ENCODE peak calls at places on chromosomes 11 and 22, in seven cellular contexts. B, P, H, W, L, X and U are unnamed samples. For H3K27me3, the result is how much of the 10 kb centered on the place peaks cover.

GRCh38 chr11:67408437-67409200 is 4.7 kb downstream of the TBC1D10C start:
- DNase-seq in B (no peak), P (no peak), H (no peak), W (no peak), L (no peak), X (no peak), U (no peak)

GRCh38 chr22:36775589-36775965 is 342 bp downstream of the IFT27 start:
- DNase-seq in B (peak), P (peak), H (peak), W (peak), L (no peak), X (peak), U (peak)

GRCh38 chr11:73645972-73646631 is at the start of gene PLEKHB1:
- DNase-seq in B (no peak), P (peak), H (no peak), W (no peak), L (no peak), X (peak), U (peak)

GRCh38 chr11:45093761-45094455 is 52.5 kb upstream of the PRDM11 start:
- DNase-seq in B (no peak), P (no peak), H (no peak), W (no peak), L (no peak), X (no peak), U (no peak)

GRCh38 chr11:64777449-64778222 is 706 bp downstream of the SF1 start:
- DNase-seq in B (peak), P (peak), H (peak), W (peak), L (peak), X (peak), U (peak)

GRCh38 chr22:23534201-23534850 is 45.8 kb downstream of the IGLL1 start:
- DNase-seq in B (no peak), P (no peak), H (no peak), W (no peak), L (no peak), X (no peak), U (no peak)

GRCh38 chr11:16418698-16419097 is 62.4 kb upstream of the SOX6 start:
- DNase-seq in B (no peak), P (no peak), H (no peak), W (no peak), L (no peak), X (no peak), U (no peak)

GRCh38 chr11:111362887-111363411 is 16.1 kb downstream of the POU2AF1 start:
- DNase-seq in B (no peak), P (no peak), H (no peak), W (no peak), L (no peak), X (no peak), U (no peak)

GRCh38 chr22:27801616-27802388 is at the start of gene MN1:
- DNase-seq in B (peak), P (peak), H (peak), W (no peak), L (no peak), X (peak), U (peak)

GRCh38 chr11:63553759-63554158 is 9.4 kb downstream of the PLAAT2 start:
- DNase-seq in B (peak), P (no peak), H (no peak), W (peak), L (peak), X (no peak), U (no peak)

GRCh38 chr11:2267871-2268825 is 2.2 kb downstream of the ASCL2 start:
- DNase-seq in B (no peak), P (no peak), H (no peak), W (no peak), L (no peak), X (peak), U (no peak)

GRCh38 chr11:2267306-2267861 is 3.0 kb downstream of the ASCL2 start:
- DNase-seq in B (no peak), P (no peak), H (no peak), W (no peak), L (no peak), X (no peak), U (no peak)

GRCh38 chr11:2270322-2271076 is at the start of gene ASCL2:
- DNase-seq in B (no peak), P (peak), H (no peak), W (no peak), L (no peak), X (peak), U (peak)

GRCh38 chr11:2269601-2270321 is 627 bp downstream of the ASCL2 start:
- DNase-seq in B (peak), P (peak), H (peak), W (no peak), L (peak), X (peak), U (peak)

GRCh38 chr11:2268911-2269600 is 1.3 kb downstream of the ASCL2 start:
- DNase-seq in B (peak), P (peak), H (peak), W (no peak), L (no peak), X (peak), U (peak)
- TF ChIP-seq EZH2 in B (peak), P (peak), H (peak), W (no peak), L (peak), X (peak), U (no peak)

DNA sequence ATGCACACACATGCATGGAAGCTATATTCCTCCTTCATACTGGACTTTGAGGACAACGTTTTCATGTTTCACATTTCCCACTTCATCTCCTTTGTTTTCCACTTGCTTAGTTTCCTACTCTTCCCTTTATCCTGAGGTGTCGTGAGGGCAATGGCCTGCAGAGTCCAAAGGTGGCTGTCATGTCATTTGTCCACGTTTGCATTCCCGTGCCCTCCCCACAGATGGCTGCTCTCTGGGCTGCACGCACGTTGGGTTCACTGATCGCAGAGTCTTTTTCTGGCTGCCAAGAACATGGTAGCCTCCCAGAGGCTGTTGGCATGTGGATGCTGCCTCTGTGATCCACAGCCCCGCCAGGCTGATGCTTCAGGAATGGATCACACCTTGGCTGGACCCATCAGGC is 256.0 kb downstream of the ST3GAL4 start:
- DNase-seq in B (no peak), P (no peak), H (no peak), W (no peak), L (no peak), X (no peak), U (no peak)
- H3K27me3 ChIP-seq in B (under half), P (under half), H (under half), W (under half), L (under half), X (under half), U (under half)

DNA sequence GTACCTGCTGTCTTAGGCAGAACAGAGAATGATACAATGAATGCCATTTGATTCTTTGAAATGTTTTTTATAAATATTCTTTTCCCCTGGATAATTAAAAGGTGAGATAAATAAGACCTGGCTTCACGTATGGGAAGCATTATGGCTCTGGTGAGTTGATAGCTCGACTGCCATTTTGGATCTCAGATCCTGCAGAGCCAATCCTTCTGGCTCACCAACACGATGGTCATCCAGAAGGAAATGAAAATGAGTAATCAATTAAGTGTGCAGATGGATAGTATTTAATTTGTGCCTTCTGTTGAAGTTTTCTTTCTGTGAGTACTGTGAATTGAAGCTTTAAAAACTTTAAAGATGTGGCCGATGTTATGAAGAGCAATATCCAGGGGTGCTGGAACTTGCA is 2.7 kb downstream of the TNRC6B start:
- DNase-seq in B (no peak), P (no peak), H (peak), W (no peak), L (no peak), X (no peak), U (no peak)
- H3K4me2 ChIP-seq in B (peak), P (peak), H (peak), W (peak), L (peak), X (peak), U (peak)

GRCh38 chr11:69774354-69775162 is 583 bp downstream of the FGF4 start:
- DNase-seq in B (no peak), P (peak), H (no peak), W (no peak), L (no peak), X (peak), U (no peak)
- TF ChIP-seq EZH2 in B (peak), P (peak), H (no peak), W (no peak), L (peak), X (peak), U (peak)

GRCh38 chr11:3115321-3115720 is 49.8 kb downstream of the OSBPL5 start:
- DNase-seq in B (no peak), P (no peak), H (no peak), W (no peak), L (no peak), X (no peak), U (no peak)
- H3K27me3 ChIP-seq in B (under half), P (under half), H (under half), W (under half), L (under half), X (under half), U (under half)

GRCh38 chr22:46018859-46019258 is 41.9 kb upstream of the WNT7B start:
- DNase-seq in B (no peak), P (no peak), H (no peak), W (no peak), L (no peak), X (no peak), U (no peak)
- H3K4me2 ChIP-seq in B (no peak), P (no peak), H (no peak), W (no peak), L (no peak), X (no peak), U (no peak)

GRCh38 chr11:31795706-31796522 is 15.2 kb downstream of the PAX6 start:
- DNase-seq in B (no peak), P (peak), H (no peak), W (no peak), L (no peak), X (peak), U (no peak)

GRCh38 chr11:31799036-31799793 is 11.9 kb downstream of the PAX6 start:
- DNase-seq in B (no peak), P (peak), H (no peak), W (peak), L (no peak), X (peak), U (no peak)

GRCh38 chr11:31796523-31797226 is 14.4 kb downstream of the PAX6 start:
- DNase-seq in B (no peak), P (peak), H (no peak), W (no peak), L (no peak), X (peak), U (no peak)

GRCh38 chr11:31798057-31799035 is 12.8 kb downstream of the PAX6 start:
- DNase-seq in B (no peak), P (peak), H (peak), W (no peak), L (no peak), X (peak), U (no peak)

GRCh38 chr11:31797227-31798056 is 13.7 kb downstream of the PAX6 start:
- DNase-seq in B (no peak), P (peak), H (no peak), W (peak), L (no peak), X (no peak), U (no peak)
- TF ChIP-seq EZH2 in B (peak), P (no peak), H (no peak), W (no peak), L (peak), X (peak), U (peak)

DNA sequence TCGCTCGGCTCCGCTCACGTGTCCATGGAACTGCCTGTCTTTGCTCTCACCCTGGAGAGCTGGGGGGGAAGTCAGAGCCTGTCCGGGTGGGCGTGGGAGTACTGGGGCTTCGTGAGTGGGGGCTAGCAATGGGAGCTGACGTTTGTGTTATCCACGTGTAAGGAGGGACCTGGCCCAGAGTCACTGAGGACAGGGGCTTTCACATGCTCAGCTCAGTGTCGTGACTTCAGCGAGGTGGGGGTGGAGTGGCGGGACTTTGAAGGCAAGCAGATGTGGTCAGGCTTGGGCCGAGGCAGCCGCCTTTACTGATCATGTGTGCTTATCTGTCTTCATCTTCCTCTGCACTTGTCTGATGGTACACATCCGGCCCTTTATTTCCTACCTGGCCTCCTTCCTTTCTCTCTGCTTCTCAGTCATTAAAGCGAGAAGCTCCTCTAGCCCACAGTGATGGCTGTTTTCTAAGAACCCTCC is 113.1 kb upstream of the NNMT start:
- DNase-seq in B (no peak), P (no peak), H (no peak), W (no peak), L (no peak), X (no peak), U (no peak)
- H3K27me3 ChIP-seq in B (under half), P (under half), H (under half), W (under half), L (half or more), X (under half), U (under half)

GRCh38 chr22:18971321-18971751 is 35.2 kb upstream of the PRODH start:
- DNase-seq in B (no peak), P (no peak), H (no peak), W (no peak), L (no peak), X (no peak), U (no peak)

GRCh38 chr22:18974477-18975180 is 38.5 kb upstream of the PRODH start:
- DNase-seq in B (no peak), P (no peak), H (no peak), W (no peak), L (no peak), X (no peak), U (no peak)

GRCh38 chr22:18970948-18971315 is 34.8 kb upstream of the PRODH start:
- DNase-seq in B (no peak), P (peak), H (no peak), W (no peak), L (no peak), X (peak), U (no peak)

GRCh38 chr22:18975434-18976196 is 39.5 kb upstream of the PRODH start:
- DNase-seq in B (no peak), P (no peak), H (no peak), W (no peak), L (no peak), X (no peak), U (no peak)

DNA sequence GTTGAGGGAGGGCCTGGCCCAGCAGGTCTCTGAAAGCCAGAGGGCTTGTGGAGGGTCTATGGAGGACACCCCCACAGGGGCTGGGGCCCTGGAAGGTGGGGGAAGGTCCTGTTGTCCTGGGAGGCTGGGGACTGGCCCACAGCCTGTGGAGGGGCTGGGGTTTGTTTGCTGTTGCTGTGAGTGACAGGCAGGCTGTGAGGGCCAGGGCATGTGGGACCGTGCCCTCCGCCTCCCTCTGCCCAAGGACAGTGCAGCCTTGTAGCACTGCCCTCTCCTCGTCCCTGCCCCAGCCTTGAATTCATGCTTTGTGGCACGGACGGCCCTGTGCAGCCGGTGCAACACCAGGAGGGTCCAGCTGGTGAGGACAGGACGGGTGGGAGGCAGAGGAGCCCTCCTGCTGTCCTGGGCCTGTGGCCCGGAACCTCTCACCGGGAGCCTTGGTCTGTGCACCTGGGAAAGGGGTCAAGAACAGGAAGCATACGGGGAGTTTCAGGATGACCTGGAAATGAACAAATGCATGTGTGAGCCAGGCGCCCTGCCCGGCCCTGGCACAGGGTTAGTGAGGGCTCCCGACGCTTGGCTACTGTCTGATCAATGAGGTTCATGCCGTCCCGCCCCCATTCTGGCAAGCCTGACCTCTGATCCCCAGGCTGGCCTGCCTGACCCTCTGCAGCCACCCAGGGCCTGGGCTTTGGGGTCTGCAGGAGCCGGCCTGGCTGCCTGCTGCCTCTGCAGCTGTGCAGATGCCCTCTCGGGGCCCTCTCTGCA is 37.4 kb upstream of the PRODH start:
- DNase-seq in B (no peak), P (peak), H (no peak), W (no peak), L (no peak), X (no peak), U (no peak)
- H3K4me2 ChIP-seq in B (no peak), P (no peak), H (no peak), W (no peak), L (no peak), X (no peak), U (no peak)